ENCODE peak calls at places on chromosomes 16 and 17, in nine cellular contexts. N is IMR-90, C is AG04450, P is mammary epithelial cell, K is MM.1S, O is transverse colon, J is OCI-LY7, V is LNCaP clone FGC, S is SJCRH30. R is an unnamed sample.

GRCh38 chr16:53726625-53727024 is 22.7 kb downstream of the FTO start:
- DNase-seq in V (no peak), N (peak; percentile 23), O (no peak), S (peak; percentile 36), J (no peak), C (no peak), K (no peak), P (peak; percentile 36), R (peak; percentile 13)

GRCh38 chr16:49546735-49547134 is 173.1 kb downstream of the C16orf78 start:
- DNase-seq in K (no peak), V (no peak), J (no peak), C (no peak), P (no peak), N (no peak), S (no peak), O (no peak), R (no peak)

GRCh38 chr17:10549108-10549842 is at the start of gene MYH2:
- DNase-seq in N (no peak), S (no peak), V (no peak), O (no peak), K (no peak), C (no peak), P (no peak), J (no peak), R (no peak)

GRCh38 chr17:59840908-59841666 is 51.7 kb downstream of the TUBD1 start:
- DNase-seq in V (no peak), C (no peak), K (no peak), P (peak; percentile 63), J (no peak), S (no peak), O (no peak), N (peak; percentile 50), R (no peak)

GRCh38 chr16:69267633-69268032 is 43.5 kb upstream of the VPS4A start:
- DNase-seq in C (no peak), N (no peak), J (no peak), O (no peak), S (no peak), K (no peak), V (no peak), P (no peak), R (no peak)

GRCh38 chr17:34478244-34478643 is 101.1 kb upstream of the TMEM132E start:
- DNase-seq in J (no peak), O (no peak), K (no peak), V (no peak), S (no peak), C (no peak), P (no peak), N (no peak), R (no peak)

GRCh38 chr16:66386629-66387622 is 20.4 kb downstream of the CDH5 start:
- DNase-seq in O (no peak), N (no peak), V (no peak), K (no peak), S (no peak), C (no peak), P (no peak), J (no peak), R (peak; percentile 1)

GRCh38 chr17:40471856-40472732 is 28.8 kb downstream of the IGFBP4 start:
- DNase-seq in V (no peak), O (no peak), J (no peak), S (no peak), P (peak; percentile 85), C (no peak), K (no peak), N (peak; percentile 58), R (no peak)

GRCh38 chr17:63689479-63689878 is 10.4 kb downstream of the LIMD2 start:
- DNase-seq in N (no peak), O (no peak), J (no peak), K (no peak), P (no peak), V (no peak), C (no peak), S (no peak), R (no peak)

DNA sequence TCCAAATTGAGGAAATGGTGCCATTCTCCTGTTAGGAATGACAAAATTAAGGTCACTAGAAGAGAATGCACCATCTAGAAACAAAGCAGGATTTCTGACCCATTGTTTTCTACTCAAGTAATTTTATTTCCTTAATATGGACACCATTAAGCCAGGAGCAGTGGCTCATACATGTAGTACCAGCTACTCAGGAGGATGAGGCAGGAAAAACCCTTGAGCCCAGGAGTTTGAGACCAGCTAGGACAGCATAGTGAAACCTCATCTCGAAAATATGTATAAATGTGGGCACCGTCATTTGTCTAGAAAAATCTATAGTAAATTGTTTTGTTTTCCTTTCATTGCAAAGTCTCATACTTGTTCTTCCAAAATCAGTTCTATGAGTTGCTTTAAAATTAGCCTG is 9.1 kb upstream of the AP1G1 start:
- DNase-seq in P (peak; percentile 41), K (no peak), N (peak; percentile 28), O (no peak), V (no peak), S (no peak), J (no peak), C (no peak), R (no peak)
- H3K4me3 ChIP-seq in P (no peak overlapping the region), K (peak overlapping the region; percentile 45), N (no peak overlapping the region), O (no peak overlapping the region), V (no peak overlapping the region), S (no peak overlapping the region), J (peak overlapping the region; percentile 48), C (no peak overlapping the region), R (no peak overlapping the region)

GRCh38 chr17:48550313-48551205 is 5.7 kb upstream of the HOXB2 start:
- DNase-seq in K (no peak), J (no peak), N (peak; percentile 40), C (no peak), P (peak; percentile 36), V (no peak), S (no peak), O (no peak), R (no peak)
- H3K4me3 ChIP-seq in K (no peak overlapping the region), J (no peak overlapping the region), N (peak overlapping the region; percentile 25), C (peak overlapping the region; percentile 48), P (no peak overlapping the region), V (no peak overlapping the region), S (no peak overlapping the region), O (no peak overlapping the region), R (no peak overlapping the region)

DNA sequence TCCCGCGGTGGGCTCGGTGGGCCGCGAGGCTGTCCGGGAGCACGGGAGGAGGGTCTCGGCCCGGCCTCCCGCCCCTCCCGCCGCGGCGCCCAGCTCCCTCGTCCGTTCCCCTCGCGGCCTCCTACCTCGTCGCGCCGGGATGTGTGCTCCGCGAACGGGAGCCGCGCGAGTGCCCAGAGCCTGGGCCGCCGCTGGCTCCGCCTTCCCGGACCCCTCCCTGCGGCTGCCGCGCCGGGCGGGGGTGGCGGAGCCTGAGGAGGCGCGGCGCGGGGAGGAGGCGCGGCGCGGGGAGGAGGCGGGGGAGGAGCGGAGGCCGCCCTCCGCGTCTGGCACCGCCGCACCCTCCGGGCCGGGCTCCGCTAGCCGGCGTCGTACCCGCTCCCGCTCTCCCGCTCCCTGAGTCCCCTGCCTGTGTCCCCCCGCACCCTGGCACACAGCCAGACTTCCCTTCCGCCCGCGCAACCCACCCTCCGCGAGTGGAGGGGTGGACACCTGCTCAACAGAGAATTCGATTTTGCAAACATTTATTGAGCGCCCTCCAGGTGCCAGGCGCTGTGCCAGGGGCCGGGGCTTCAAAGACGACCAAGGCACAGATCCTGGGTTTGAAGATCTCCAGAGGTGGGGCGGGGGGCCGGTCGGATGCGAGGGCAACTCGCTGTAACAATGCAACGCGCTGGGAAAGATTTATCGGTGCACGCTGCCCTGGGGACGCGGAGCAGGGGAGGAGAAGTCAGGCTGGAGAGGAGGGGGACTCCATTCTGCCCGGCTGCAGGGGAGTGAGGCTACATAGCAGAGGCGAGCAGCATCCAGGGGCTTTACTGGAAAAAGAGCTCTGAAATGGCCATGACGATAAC is at the start of gene MPP3:
- DNase-seq in J (no peak), O (peak; percentile 80), K (peak; percentile 38), S (peak; percentile 74), N (peak; percentile 59), C (no peak), V (no peak), P (peak; percentile 76), R (peak; percentile 76)
- H3K4me3 ChIP-seq in J (no peak within 1 kb of the TSS), O (peak within 1 kb of the TSS; percentile 67), K (peak within 1 kb of the TSS; percentile 48), S (peak within 1 kb of the TSS; percentile 73), N (peak within 1 kb of the TSS; percentile 86), C (peak within 1 kb of the TSS; percentile 70), V (peak within 1 kb of the TSS; percentile 73), P (peak within 1 kb of the TSS; percentile 67), R (peak within 1 kb of the TSS; percentile 54)

DNA sequence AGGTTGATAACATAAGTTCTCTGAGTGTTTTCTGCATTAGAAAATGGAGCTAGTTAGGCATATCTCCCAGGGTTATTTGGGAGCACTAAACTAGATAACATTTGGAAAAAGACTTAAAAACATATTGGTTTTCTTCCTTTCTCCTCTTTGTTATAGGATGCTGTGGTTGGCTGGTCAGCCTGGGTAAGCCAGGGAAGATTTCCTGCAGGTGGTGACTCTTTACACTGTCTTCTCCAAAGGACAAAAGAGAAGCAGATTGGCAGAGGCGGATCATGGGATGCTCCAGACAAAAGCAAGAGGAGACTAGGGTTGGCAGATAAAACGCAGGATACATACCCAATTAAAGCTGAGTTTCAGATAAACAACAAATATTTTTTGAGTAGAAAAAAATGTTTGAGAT is 6.2 kb upstream of the CRYBA1 start:
- DNase-seq in S (no peak), N (peak; percentile 34), V (no peak), J (no peak), P (no peak), K (no peak), C (no peak), O (no peak), R (no peak)
- H3K4me3 ChIP-seq in S (no peak overlapping the region), N (no peak overlapping the region), V (no peak overlapping the region), J (no peak overlapping the region), P (no peak overlapping the region), K (no peak overlapping the region), C (no peak overlapping the region), O (no peak overlapping the region), R (no peak overlapping the region)

GRCh38 chr16:10386517-10387377 is 886 bp downstream of the ATF7IP2 start:
- DNase-seq in N (peak; percentile 2), J (peak; percentile 47), K (no peak), C (no peak), V (no peak), S (no peak), O (no peak), P (peak; percentile 4), R (no peak)

GRCh38 chr16:10388987-10389386 is 3.1 kb downstream of the ATF7IP2 start:
- DNase-seq in J (no peak), P (no peak), V (no peak), O (no peak), N (no peak), C (no peak), K (no peak), S (no peak), R (no peak)

GRCh38 chr16:10387378-10387681 is 1.5 kb downstream of the ATF7IP2 start:
- DNase-seq in V (no peak), K (no peak), S (no peak), P (no peak), C (no peak), J (no peak), O (no peak), N (no peak), R (no peak)

GRCh38 chr16:10383626-10384025 is 2.2 kb upstream of the ATF7IP2 start:
- DNase-seq in S (no peak), K (no peak), V (no peak), J (no peak), C (no peak), N (no peak), P (no peak), O (no peak), R (no peak)

GRCh38 chr16:10385725-10386516 is at the start of gene ATF7IP2:
- DNase-seq in N (peak; percentile 77), P (peak; percentile 81), C (peak; percentile 59), J (peak; percentile 96), K (peak; percentile 87), S (no peak), V (no peak), O (peak; percentile 86), R (peak; percentile 94)
- H3K4me3 ChIP-seq in N (peak within 1 kb of the TSS; percentile 72), P (peak within 1 kb of the TSS; percentile 63), C (peak within 1 kb of the TSS; percentile 79), J (peak within 1 kb of the TSS; percentile 88), K (peak within 1 kb of the TSS; percentile 64), S (no peak within 1 kb of the TSS), V (no peak within 1 kb of the TSS), O (peak within 1 kb of the TSS; percentile 48), R (peak within 1 kb of the TSS; percentile 78)

R was measured in BE2C.